ENCODE peak calls at places on chromosomes 7 and 10, in six cellular contexts. G is uterus; E is stimulated activated CD8-positive, alpha-beta memory T cell treated with anti-CD3 and anti-CD28 coated beads, Interleukin-15, amount 100 ng/mL, for 1 hour; P is nucleus accumbens; U is A172; Q is stimulated activated CD4-positive, alpha-beta T cell treated with anti-CD3 and anti-CD28 coated beads, TNF-alpha, amount 100 ng/mL, for 24 hours. B is an unnamed sample.

GRCh38 chr7:1979591-1980560 is 252.9 kb downstream of the MAD1L1 start:
- DNase-seq in G (no peak), E (no peak), P (no peak), U (no peak), Q (no peak), B (no peak)

GRCh38 chr10:33094263-33095051 is 136.4 kb upstream of the ITGB1 start:
- DNase-seq in G (no peak), E (no peak), P (no peak), U (no peak), Q (no peak), B (no peak)

GRCh38 chr7:101201695-101202602 is 1.1 kb upstream of the MOGAT3 start:
- DNase-seq in G (no peak), E (no peak), P (no peak), U (no peak), Q (no peak), B (no peak)

GRCh38 chr10:76022366-76022765 is 590.9 kb downstream of the LRMDA start:
- DNase-seq in G (no peak), E (no peak), P (no peak), U (no peak), Q (no peak), B (no peak)

GRCh38 chr7:139673230-139673629 is 104.6 kb downstream of the HIPK2 start:
- DNase-seq in G (no peak), E (no peak), P (no peak), U (no peak), Q (no peak), B (no peak)

GRCh38 chr10:12828736-12829135 is 172.8 kb downstream of the CCDC3 start:
- DNase-seq in G (no peak), E (no peak), P (no peak), U (no peak), Q (no peak), B (no peak)

GRCh38 chr10:4623757-4624420 is 202.1 kb upstream of the AKR1E2 start:
- DNase-seq in G (no peak), E (no peak), P (no peak), U (no peak), Q (no peak), B (no peak)

GRCh38 chr10:50152792-50153272 is 85.1 kb downstream of the WASHC2A start:
- DNase-seq in G (no peak), E (no peak), P (no peak), U (no peak), Q (no peak), B (no peak)

GRCh38 chr7:101754432-101755159 is 62.8 kb upstream of the CUX1 start:
- DNase-seq in G (peak), E (no peak), P (no peak), U (peak), Q (no peak), B (no peak)

GRCh38 chr10:133357293-133358151 is at the start of gene FUOM:
- DNase-seq in G (peak), E (no peak), P (no peak), U (no peak), Q (peak), B (no peak)

GRCh38 chr7:28211006-28211405 is 30.4 kb upstream of the JAZF1 start:
- DNase-seq in G (no peak), E (no peak), P (no peak), U (no peak), Q (peak), B (no peak)

GRCh38 chr7:112144284-112145059 is 61.7 kb downstream of the DOCK4 start:
- DNase-seq in G (no peak), E (no peak), P (no peak), U (no peak), Q (no peak), B (no peak)

GRCh38 chr10:33241351-33241750 is 93.1 kb downstream of the NRP1 start:
- DNase-seq in G (no peak), E (no peak), P (no peak), U (no peak), Q (no peak), B (no peak)

GRCh38 chr10:86411281-86411841 is 44.8 kb upstream of the GRID1 start:
- DNase-seq in G (peak), E (no peak), P (peak), U (peak), Q (no peak), B (no peak)

GRCh38 chr10:34931216-34931615 is 116.1 kb upstream of the PARD3 start:
- DNase-seq in G (no peak), E (no peak), P (no peak), U (no peak), Q (no peak), B (no peak)

GRCh38 chr7:48637382-48637781 is 287.0 kb upstream of the CDC14C start:
- DNase-seq in G (no peak), E (no peak), P (no peak), U (peak), Q (no peak), B (no peak)

GRCh38 chr10:29440981-29441380 is 152.1 kb downstream of the LYZL1 start:
- DNase-seq in G (no peak), E (no peak), P (no peak), U (no peak), Q (no peak), B (no peak)

GRCh38 chr10:49158399-49158798 is 24.6 kb upstream of the FAM170B start:
- DNase-seq in G (no peak), E (no peak), P (no peak), U (no peak), Q (no peak), B (no peak)

GRCh38 chr7:157989611-157990010 is 598.0 kb downstream of the PTPRN2 start:
- DNase-seq in G (no peak), E (no peak), P (no peak), U (no peak), Q (no peak), B (no peak)

GRCh38 chr7:1758859-1759521 is 88.9 kb downstream of the ELFN1 start:
- DNase-seq in G (no peak), E (no peak), P (no peak), U (no peak), Q (no peak), B (no peak)

GRCh38 chr7:23012186-23012585 is 1.7 kb downstream of the HYCC1 start:
- DNase-seq in G (no peak), E (no peak), P (no peak), U (no peak), Q (no peak), B (no peak)

GRCh38 chr7:121023683-121024507 is 35.4 kb downstream of the CPED1 start:
- DNase-seq in G (no peak), E (no peak), P (no peak), U (no peak), Q (no peak), B (no peak)

GRCh38 chr10:112985701-112986510 is 35.9 kb downstream of the TCF7L2 start:
- DNase-seq in G (peak), E (no peak), P (no peak), U (peak), Q (no peak), B (no peak)

GRCh38 chr10:110872145-110872983 is 636 bp downstream of the PDCD4 start:
- DNase-seq in G (peak), E (peak), P (peak), U (peak), Q (peak), B (peak)

B was measured in anterior cingulate cortex.